ENCODE peak calls at places on chromosomes 4 and X, in six cellular contexts. O is endothelial cell of umbilical vein, T is A549, E is GM12878, R is K562, Z is HepG2. A is an unnamed sample.

GRCh38 chr4:84647307-84647884 is 64.5 kb downstream of the CDS1 start:
- DNase-seq in R (no peak), T (no peak), Z (no peak), E (no peak), O (no peak), A (no peak)

GRCh38 chr4:120753854-120754253 is 168.7 kb downstream of the PRDM5 start:
- DNase-seq in E (no peak), O (no peak), T (no peak), R (no peak), Z (no peak), A (peak; percentile 2)

GRCh38 chr4:43842594-43842993 is 606.0 kb downstream of the KCTD8 start:
- DNase-seq in T (no peak), E (no peak), Z (no peak), O (no peak), R (no peak), A (no peak)

GRCh38 chr4:185672151-185672550 is 136.8 kb upstream of the PDLIM3 start:
- DNase-seq in T (no peak), E (no peak), O (peak; percentile 21), R (no peak), Z (no peak), A (no peak)

GRCh38 chrX:94057385-94057784 is 383.4 kb downstream of the FAM133A start:
- DNase-seq in R (no peak), O (no peak), Z (no peak), T (no peak), E (no peak), A (no peak)

GRCh38 chr4:1113311-1114009 is at the start of gene RNF212:
- DNase-seq in R (no peak), T (peak; percentile 18), O (peak; percentile 23), Z (no peak), E (no peak), A (no peak)

GRCh38 chr4:2660596-2661211 is 95.4 kb downstream of the TNIP2 start:
- DNase-seq in O (no peak), R (no peak), E (no peak), T (no peak), Z (no peak), A (no peak)

GRCh38 chrX:71950066-71950465 is 39.4 kb downstream of the NHSL2 start:
- DNase-seq in T (no peak), O (no peak), E (no peak), Z (no peak), R (no peak), A (no peak)

GRCh38 chrX:71236858-71237257 is 13.8 kb downstream of the GJB1 start:
- DNase-seq in R (no peak), T (no peak), Z (no peak), O (no peak), E (no peak), A (peak; percentile 19)

GRCh38 chr4:105956566-105956965 is 61.3 kb downstream of the NPNT start:
- DNase-seq in T (no peak), R (no peak), Z (no peak), E (no peak), O (no peak), A (no peak)

GRCh38 chr4:46387956-46388355 is 2.0 kb downstream of the GABRA2 start:
- DNase-seq in T (no peak), O (no peak), Z (no peak), R (no peak), E (no peak), A (no peak)

GRCh38 chrX:119826399-119826959 is 26.3 kb downstream of the UPF3B start:
- DNase-seq in Z (peak; percentile 76), R (no peak), T (no peak), O (peak; percentile 64), E (no peak), A (no peak)

GRCh38 chr4:91830681-91831395 is 472.9 kb upstream of the GRID2 start:
- DNase-seq in Z (no peak), O (no peak), E (no peak), T (no peak), R (no peak), A (no peak)

GRCh38 chr4:87354168-87355102 is 31.8 kb upstream of the HSD17B13 start:
- DNase-seq in E (no peak), R (no peak), Z (no peak), T (no peak), O (no peak), A (no peak)

GRCh38 chr4:127313767-127314166 is 319.0 kb upstream of the INTU start:
- DNase-seq in Z (no peak), R (no peak), O (no peak), E (no peak), T (no peak), A (no peak)

GRCh38 chr4:148510211-148510610 is 68.0 kb upstream of the NR3C2 start:
- DNase-seq in E (no peak), O (no peak), Z (no peak), T (no peak), R (no peak), A (no peak)

GRCh38 chr4:88599298-88599697 is 7.0 kb downstream of the HERC3 start:
- DNase-seq in E (no peak), Z (no peak), O (peak; percentile 71), T (no peak), R (no peak), A (no peak)

GRCh38 chr4:170868191-170868590 is 778.4 kb upstream of the AADAT start:
- DNase-seq in E (no peak), O (no peak), Z (no peak), R (no peak), T (no peak), A (no peak)

GRCh38 chr4:80608285-80608980 is 272.9 kb downstream of the CFAP299 start:
- DNase-seq in R (no peak), O (no peak), Z (no peak), E (no peak), T (no peak), A (no peak)

GRCh38 chrX:39519213-39519544 is 578.6 kb downstream of the BCOR start:
- DNase-seq in R (no peak), Z (no peak), T (no peak), O (peak; percentile 1), E (no peak), A (no peak)

DNA sequence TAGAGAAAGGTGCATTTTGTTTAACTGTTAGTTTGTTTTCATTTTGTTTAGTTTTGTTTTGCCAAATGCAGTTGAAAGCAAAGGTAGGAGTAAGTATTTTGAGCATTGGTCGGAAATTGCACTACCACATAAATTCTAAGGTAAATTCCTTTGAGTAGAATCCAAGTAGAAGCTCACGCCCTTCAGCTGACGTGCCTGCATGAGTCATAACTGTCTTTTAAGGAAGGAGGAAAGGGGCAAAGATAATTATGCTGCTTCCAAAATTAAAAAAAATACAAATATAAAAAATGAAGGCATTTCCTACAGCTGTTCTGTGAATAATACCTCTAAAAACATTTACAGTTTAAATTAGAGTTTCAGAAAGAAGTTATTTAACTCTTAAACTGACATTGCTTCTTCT is 110.2 kb upstream of the MYOZ2 start:
- DNase-seq in O (no peak), T (no peak), E (no peak), Z (no peak), R (no peak), A (peak; percentile 72)
- TF ChIP-seq MYC in O (no peak), T (no peak), E (no peak), Z (no peak), R (no peak), A (no peak)

GRCh38 chrX:15854080-15854655 is 445 bp downstream of the AP1S2 start:
- DNase-seq in O (no peak), R (peak; percentile 55), E (no peak), T (peak; percentile 22), Z (peak; percentile 24), A (peak; percentile 49)
- TF ChIP-seq CTCF in O (no peak), R (peak; percentile 50), E (peak; percentile 52), T (no peak), Z (peak; percentile 57), A (peak; percentile 18)

GRCh38 chr4:8000721-8001491 is 61.2 kb upstream of the AFAP1 start:
- DNase-seq in E (no peak), T (no peak), O (no peak), R (no peak), Z (no peak), A (no peak)

GRCh38 chr4:7999695-8000094 is 60.0 kb upstream of the AFAP1 start:
- DNase-seq in O (no peak), E (no peak), T (no peak), Z (no peak), R (no peak), A (no peak)

GRCh38 chr4:7999279-7999678 is 59.6 kb upstream of the AFAP1 start:
- DNase-seq in T (no peak), R (no peak), Z (no peak), O (no peak), E (no peak), A (no peak)

GRCh38 chr4:8001564-8002355 is 62.1 kb upstream of the AFAP1 start:
- DNase-seq in T (no peak), Z (no peak), E (no peak), O (no peak), R (no peak), A (no peak)

DNA sequence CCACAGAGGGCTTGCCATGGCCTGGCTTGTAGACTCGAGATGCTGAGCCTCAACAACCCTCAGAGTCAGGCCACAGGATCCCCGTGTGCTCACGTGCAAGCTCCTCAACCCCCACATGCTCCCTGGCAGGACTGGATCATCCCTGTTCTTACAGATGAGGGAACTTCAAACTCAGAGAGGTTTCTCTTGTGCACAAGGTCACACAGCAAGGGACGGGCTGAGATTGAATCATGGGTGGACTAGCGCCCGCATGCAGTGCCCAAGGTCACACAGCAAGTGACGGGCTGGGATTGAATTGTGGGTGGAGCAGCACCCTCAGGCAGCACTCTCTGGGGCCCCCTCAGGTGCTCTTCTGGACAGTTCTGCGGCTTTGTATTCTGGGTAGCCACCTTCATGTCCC is 60.6 kb upstream of the AFAP1 start:
- DNase-seq in O (no peak), T (no peak), R (no peak), Z (no peak), E (no peak), A (no peak)
- TF ChIP-seq POLR2A in O (no peak), T (no peak), R (no peak), Z (no peak), E (no peak), A (no peak)

GRCh38 chr4:108168213-108168671 is 490 bp downstream of the LEF1 start:
- DNase-seq in E (no peak), T (no peak), O (peak; percentile 21), R (no peak), Z (no peak), A (no peak)

GRCh38 chr4:108163352-108163751 is 5.4 kb downstream of the LEF1 start:
- DNase-seq in T (no peak), E (no peak), O (no peak), R (no peak), Z (no peak), A (no peak)

GRCh38 chr4:108166038-108166437 is 2.7 kb downstream of the LEF1 start:
- DNase-seq in R (no peak), T (no peak), E (no peak), O (no peak), Z (no peak), A (no peak)

GRCh38 chr4:108166441-108167315 is 2.1 kb downstream of the LEF1 start:
- DNase-seq in Z (peak; percentile 10), O (no peak), E (no peak), R (peak; percentile 75), T (no peak), A (no peak)

GRCh38 chr4:108165601-108166000 is 3.1 kb downstream of the LEF1 start:
- DNase-seq in R (no peak), Z (no peak), O (no peak), E (no peak), T (no peak), A (no peak)
- TF ChIP-seq MYC in R (no peak), Z (no peak), O (no peak), E (no peak), T (no peak), A (no peak)